ENCODE peak calls at places on chromosome 20, in seven cellular contexts. S, N, Q, U, R, E and P are unnamed samples.
A peak's percentile ranks its signal among the peaks of the same experiment; 100 is the strongest.

GRCh38 chr20:9323622-9324021 is 190.8 kb upstream of the LAMP5 start:
- DNase-seq in S (no peak), N (no peak), Q (peak; percentile 22), U (peak; percentile 81), R (no peak), E (peak; percentile 41), P (peak; percentile 45)

GRCh38 chr20:19583532-19584175 is 174.4 kb upstream of the RIN2 start:
- DNase-seq in S (peak; percentile 84), N (peak; percentile 68), Q (peak; percentile 79), U (peak; percentile 98), R (no peak), E (peak; percentile 80), P (peak; percentile 77)

GRCh38 chr20:38658879-38659612 is 57.4 kb downstream of the ARHGAP40 start:
- DNase-seq in S (no peak), N (no peak), Q (no peak), U (peak; percentile 93), R (no peak), E (peak; percentile 47), P (peak; percentile 6)

GRCh38 chr20:14775778-14776177 is 438.4 kb upstream of the FLRT3 start:
- DNase-seq in S (peak; percentile 78), N (no peak), Q (no peak), U (no peak), R (no peak), E (no peak), P (no peak)

GRCh38 chr20:54043044-54043967 is 27.1 kb downstream of the BCAS1 start:
- DNase-seq in S (no peak), N (no peak), Q (no peak), U (no peak), R (no peak), E (no peak), P (no peak)

GRCh38 chr20:23201658-23202057 is 115.5 kb upstream of the CD93 start:
- DNase-seq in S (no peak), N (no peak), Q (no peak), U (no peak), R (no peak), E (no peak), P (no peak)

GRCh38 chr20:31722388-31723281 is at the start of gene BCL2L1:
- DNase-seq in S (peak; percentile 94), N (peak; percentile 88), Q (peak; percentile 96), U (peak; percentile 90), R (no peak), E (peak; percentile 86), P (peak; percentile 90)

GRCh38 chr20:9112541-9113515 is 43.9 kb downstream of the PLCB4 start:
- DNase-seq in S (no peak), N (no peak), Q (peak; percentile 77), U (no peak), R (no peak), E (peak; percentile 93), P (peak; percentile 35)

GRCh38 chr20:58321205-58321604 is 11.7 kb downstream of the RAB22A start:
- DNase-seq in S (no peak), N (no peak), Q (no peak), U (no peak), R (no peak), E (no peak), P (no peak)

GRCh38 chr20:63830821-63831593 is at the start of gene ZBTB46:
- DNase-seq in S (peak; percentile 81), N (peak; percentile 79), Q (peak; percentile 99), U (peak; percentile 66), R (no peak), E (peak; percentile 87), P (peak; percentile 71)

GRCh38 chr20:46200582-46201570 is 82.8 kb downstream of the CD40 start:
- DNase-seq in S (no peak), N (no peak), Q (no peak), U (no peak), R (no peak), E (no peak), P (no peak)

GRCh38 chr20:60482609-60483008 is 524.4 kb downstream of the CDH26 start:
- DNase-seq in S (no peak), N (no peak), Q (no peak), U (no peak), R (no peak), E (no peak), P (no peak)

GRCh38 chr20:33893314-33893713 is 82.2 kb downstream of the CHMP4B start:
- DNase-seq in S (no peak), N (no peak), Q (peak; percentile 92), U (no peak), R (no peak), E (no peak), P (no peak)

GRCh38 chr20:43583982-43584432 is 6.7 kb upstream of the IFT52 start:
- DNase-seq in S (no peak), N (peak; percentile 46), Q (peak; percentile 90), U (no peak), R (no peak), E (peak; percentile 54), P (no peak)

GRCh38 chr20:51388227-51388626 is 154.3 kb downstream of the NFATC2 start:
- DNase-seq in S (no peak), N (no peak), Q (no peak), U (no peak), R (no peak), E (no peak), P (no peak)

GRCh38 chr20:54662064-54662463 is 186.7 kb downstream of the DOK5 start:
- DNase-seq in S (no peak), N (no peak), Q (no peak), U (no peak), R (no peak), E (no peak), P (peak; percentile 86)

GRCh38 chr20:46883847-46884246 is 10.8 kb upstream of the EYA2 start:
- DNase-seq in S (no peak), N (no peak), Q (peak; percentile 21), U (no peak), R (no peak), E (no peak), P (no peak)

GRCh38 chr20:20740595-20740994 is 28.2 kb upstream of the RALGAPA2 start:
- DNase-seq in S (no peak), N (no peak), Q (no peak), U (no peak), R (no peak), E (no peak), P (no peak)

GRCh38 chr20:21490105-21490504 is 23.8 kb downstream of the NKX2-2 start:
- DNase-seq in S (no peak), N (no peak), Q (no peak), U (no peak), R (no peak), E (no peak), P (no peak)

GRCh38 chr20:41577129-41578009 is 40.8 kb downstream of the CHD6 start:
- DNase-seq in S (no peak), N (no peak), Q (peak; percentile 60), U (no peak), R (no peak), E (no peak), P (no peak)

GRCh38 chr20:51622004-51622874 is 79.7 kb upstream of the NFATC2 start:
- DNase-seq in S (no peak), N (no peak), Q (peak; percentile 51), U (no peak), R (no peak), E (no peak), P (no peak)

GRCh38 chr20:26167499-26167898 is 470.8 kb upstream of the ZNF337 start:
- DNase-seq in S (no peak), N (no peak), Q (no peak), U (no peak), R (no peak), E (no peak), P (no peak)

GRCh38 chr20:1122388-1123315 is 4.2 kb downstream of the PSMF1 start:
- DNase-seq in S (peak; percentile 59), N (peak; percentile 32), Q (no peak), U (no peak), R (no peak), E (no peak), P (no peak)
- H3K4me1 ChIP-seq in S (peaks cover 61% of the 10 kb centered on the region), N (peaks cover 64% of the 10 kb centered on the region), Q (peaks cover 40% of the 10 kb centered on the region), U (peaks cover 4% of the 10 kb centered on the region), R (peaks cover 18% of the 10 kb centered on the region), E (peaks cover 11% of the 10 kb centered on the region), P (peaks cover 4% of the 10 kb centered on the region)

GRCh38 chr20:62395311-62396242 is 8.7 kb downstream of the RPS21 start:
- DNase-seq in S (no peak), N (no peak), Q (no peak), U (no peak), R (no peak), E (no peak), P (no peak)

GRCh38 chr20:62396367-62397239 is 9.7 kb downstream of the RPS21 start:
- DNase-seq in S (no peak), N (no peak), Q (no peak), U (no peak), R (no peak), E (no peak), P (no peak)

GRCh38 chr20:62400021-62400420 is 7.1 kb downstream of the CABLES2 start:
- DNase-seq in S (no peak), N (no peak), Q (no peak), U (no peak), R (no peak), E (no peak), P (no peak)

GRCh38 chr20:62400541-62400940 is 6.5 kb downstream of the CABLES2 start:
- DNase-seq in S (no peak), N (no peak), Q (no peak), U (no peak), R (no peak), E (no peak), P (no peak)

GRCh38 chr20:62398120-62398821 is 8.8 kb downstream of the CABLES2 start:
- DNase-seq in S (no peak), N (no peak), Q (no peak), U (no peak), R (no peak), E (no peak), P (no peak)
- H3K9me3 ChIP-seq in S (no peaks in the 10 kb centered on the region), N (no peaks in the 10 kb centered on the region), Q (no peaks in the 10 kb centered on the region), U (no peaks in the 10 kb centered on the region), R (no peaks in the 10 kb centered on the region), E (no peaks in the 10 kb centered on the region), P (no peaks in the 10 kb centered on the region)

GRCh38 chr20:36861875-36862801 is 13.8 kb upstream of the TLDC2 start:
- DNase-seq in S (peak; percentile 90), N (peak; percentile 90), Q (peak; percentile 99), U (peak; percentile 78), R (no peak), E (peak; percentile 35), P (peak; percentile 84)

GRCh38 chr20:36862857-36863668 is 12.9 kb upstream of the TLDC2 start:
- DNase-seq in S (peak; percentile 69), N (no peak), Q (peak; percentile 85), U (peak; percentile 72), R (no peak), E (peak; percentile 52), P (no peak)

GRCh38 chr20:36860811-36861624 is 14.9 kb upstream of the TLDC2 start:
- DNase-seq in S (no peak), N (no peak), Q (peak; percentile 77), U (no peak), R (no peak), E (no peak), P (no peak)

GRCh38 chr20:36860339-36860738 is 15.6 kb upstream of the TLDC2 start:
- DNase-seq in S (no peak), N (no peak), Q (peak; percentile 72), U (no peak), R (no peak), E (no peak), P (no peak)

GRCh38 chr20:36861625-36861874 is 14.4 kb upstream of the TLDC2 start:
- DNase-seq in S (no peak), N (peak; percentile 56), Q (no peak), U (no peak), R (no peak), E (no peak), P (no peak)
- H3K4me3 ChIP-seq in S (peak overlapping the region; percentile 62), N (peak overlapping the region; percentile 77), Q (peak overlapping the region; percentile 80), U (peak overlapping the region; percentile 81), R (peak overlapping the region; percentile 80), E (peak overlapping the region; percentile 55), P (peak overlapping the region; percentile 67)

GRCh38 chr20:25063981-25064380 is 6.0 kb upstream of the ACSS1 start:
- DNase-seq in S (peak; percentile 14), N (no peak), Q (peak; percentile 15), U (no peak), R (no peak), E (no peak), P (no peak)
- H3K4me1 ChIP-seq in S (peaks cover 3% of the 10 kb centered on the region), N (peaks cover 25% of the 10 kb centered on the region), Q (no peaks in the 10 kb centered on the region), U (no peaks in the 10 kb centered on the region), R (peaks cover 4% of the 10 kb centered on the region), E (no peaks in the 10 kb centered on the region), P (no peaks in the 10 kb centered on the region)